ENCODE peak calls at places on chromosomes 2 and 18, in ten cellular contexts. K is Kasumi-1; V is A172; S is activated effector memory CD4-positive, alpha-beta T cell treated with anti-CD3 and anti-CD28 coated beads, Interleukin-2, amount 50 U/mL, for 16 hours; B is Peyer's patch; T is GF-D8; Y is activated CD8-positive, alpha-beta T cell treated with anti-CD3 and anti-CD28 coated beads for 36 hours; W is glutamatergic neuron; A is stimulated activated CD4-positive, alpha-beta T cell treated with anti-CD3 and anti-CD28 coated beads, Interleukin-1b, Interleukin-23, amount 100 ng/mL, for 24 hours; H is neural crest cell. Q is an unnamed sample.

GRCh38 chr2:193963472-193964119 is 1693.4 kb upstream of the SLC39A10 start:
- DNase-seq in K (peak), V (peak), S (no peak), B (no peak), T (no peak), Y (peak), W (peak), A (no peak), H (peak), Q (no peak)

GRCh38 chr2:180046776-180047175 is 39.7 kb upstream of the CWC22 start:
- DNase-seq in K (no peak), V (no peak), S (no peak), B (no peak), T (no peak), Y (no peak), W (no peak), A (no peak), H (no peak), Q (no peak)

GRCh38 chr2:240868286-240869108 is at the start of gene AGXT:
- DNase-seq in K (peak), V (no peak), S (no peak), B (no peak), T (peak), Y (no peak), W (no peak), A (no peak), H (no peak), Q (no peak)

GRCh38 chr2:96763511-96764252 is 3.0 kb downstream of the CNNM4 start:
- DNase-seq in K (peak), V (peak), S (no peak), B (peak), T (no peak), Y (peak), W (no peak), A (no peak), H (no peak), Q (peak)

GRCh38 chr18:78559584-78559983 is 420.0 kb upstream of the SALL3 start:
- DNase-seq in K (no peak), V (no peak), S (no peak), B (no peak), T (no peak), Y (no peak), W (no peak), A (no peak), H (no peak), Q (no peak)

GRCh38 chr18:54822872-54823845 is 5.1 kb upstream of the RAB27B start:
- DNase-seq in K (no peak), V (peak), S (no peak), B (no peak), T (no peak), Y (no peak), W (no peak), A (no peak), H (no peak), Q (no peak)

GRCh38 chr2:138589663-138590062 is 88.1 kb downstream of the SPOPL start:
- DNase-seq in K (no peak), V (no peak), S (no peak), B (no peak), T (no peak), Y (no peak), W (no peak), A (no peak), H (no peak), Q (no peak)

GRCh38 chr18:73986711-73987110 is 160.9 kb downstream of the FBXO15 start:
- DNase-seq in K (no peak), V (no peak), S (no peak), B (no peak), T (no peak), Y (no peak), W (no peak), A (no peak), H (no peak), Q (no peak)

GRCh38 chr2:126970583-126970982 is 71.9 kb downstream of the TEX51 start:
- DNase-seq in K (no peak), V (no peak), S (no peak), B (no peak), T (no peak), Y (no peak), W (no peak), A (no peak), H (no peak), Q (no peak)

GRCh38 chr2:229852565-229852964 is 69.2 kb downstream of the TRIP12 start:
- DNase-seq in K (peak), V (no peak), S (peak), B (no peak), T (no peak), Y (peak), W (no peak), A (peak), H (no peak), Q (no peak)

GRCh38 chr2:180385601-180386201 is 378.6 kb upstream of the CWC22 start:
- DNase-seq in K (no peak), V (peak), S (no peak), B (no peak), T (no peak), Y (no peak), W (no peak), A (no peak), H (no peak), Q (no peak)

GRCh38 chr2:175309799-175310198 is 128.3 kb upstream of the ATP5MC3 start:
- DNase-seq in K (peak), V (peak), S (no peak), B (no peak), T (no peak), Y (peak), W (peak), A (no peak), H (peak), Q (no peak)

GRCh38 chr2:101949304-101949703 is 42.5 kb upstream of the IL1R2 start:
- DNase-seq in K (no peak), V (no peak), S (no peak), B (no peak), T (no peak), Y (peak), W (no peak), A (no peak), H (no peak), Q (no peak)

GRCh38 chr2:64537991-64538390 is 13.9 kb downstream of the AFTPH start:
- DNase-seq in K (no peak), V (peak), S (no peak), B (no peak), T (no peak), Y (no peak), W (no peak), A (no peak), H (no peak), Q (no peak)

GRCh38 chr2:237011196-237011595 is 74.5 kb upstream of the COPS8 start:
- DNase-seq in K (no peak), V (no peak), S (no peak), B (no peak), T (no peak), Y (no peak), W (no peak), A (no peak), H (no peak), Q (peak)

GRCh38 chr2:97797355-97797754 is 84.0 kb downstream of the ZAP70 start:
- DNase-seq in K (no peak), V (no peak), S (no peak), B (no peak), T (no peak), Y (no peak), W (no peak), A (no peak), H (no peak), Q (no peak)

GRCh38 chr18:60389314-60389713 is 16.7 kb upstream of the MC4R start:
- DNase-seq in K (no peak), V (no peak), S (no peak), B (no peak), T (no peak), Y (no peak), W (no peak), A (no peak), H (no peak), Q (no peak)

GRCh38 chr2:95346236-95346737 is 49.1 kb downstream of the KCNIP3 start:
- DNase-seq in K (no peak), V (peak), S (peak), B (peak), T (no peak), Y (no peak), W (no peak), A (no peak), H (no peak), Q (no peak)

GRCh38 chr2:173109253-173110188 is 33.9 kb downstream of the MAP3K20 start:
- DNase-seq in K (no peak), V (peak), S (no peak), B (no peak), T (no peak), Y (no peak), W (no peak), A (no peak), H (no peak), Q (no peak)

GRCh38 chr18:26863122-26863879 is 2.2 kb downstream of the AQP4 start:
- DNase-seq in K (no peak), V (no peak), S (no peak), B (peak), T (no peak), Y (no peak), W (peak), A (no peak), H (peak), Q (peak)

GRCh38 chr18:68417826-68418225 is 297.1 kb downstream of the TMX3 start:
- DNase-seq in K (no peak), V (no peak), S (no peak), B (no peak), T (no peak), Y (no peak), W (no peak), A (no peak), H (no peak), Q (no peak)

GRCh38 chr18:74498712-74499629 is 2.8 kb downstream of the CNDP2 start:
- DNase-seq in K (peak), V (no peak), S (peak), B (no peak), T (peak), Y (peak), W (no peak), A (peak), H (no peak), Q (no peak)

GRCh38 chr2:241584446-241584845 is 25.9 kb downstream of the BOK start:
- DNase-seq in K (no peak), V (peak), S (no peak), B (no peak), T (no peak), Y (no peak), W (no peak), A (no peak), H (no peak), Q (no peak)

GRCh38 chr2:120761164-120761861 is 25.6 kb downstream of the GLI2 start:
- DNase-seq in K (no peak), V (no peak), S (peak), B (peak), T (no peak), Y (no peak), W (peak), A (no peak), H (no peak), Q (no peak)

GRCh38 chr2:216743781-216744180 is 48.4 kb upstream of the IGFBP5 start:
- DNase-seq in K (no peak), V (no peak), S (no peak), B (no peak), T (no peak), Y (no peak), W (no peak), A (no peak), H (no peak), Q (no peak)

GRCh38 chr2:151672277-151672676 is 62.0 kb downstream of the NEB start:
- DNase-seq in K (no peak), V (no peak), S (no peak), B (no peak), T (no peak), Y (no peak), W (no peak), A (no peak), H (no peak), Q (no peak)

GRCh38 chr2:30677231-30677630 is 130.0 kb downstream of the CAPN13 start:
- DNase-seq in K (no peak), V (no peak), S (no peak), B (no peak), T (no peak), Y (no peak), W (no peak), A (no peak), H (no peak), Q (no peak)

GRCh38 chr2:193331701-193332100 is 1137.0 kb upstream of the TMEFF2 start:
- DNase-seq in K (peak), V (no peak), S (no peak), B (no peak), T (no peak), Y (no peak), W (no peak), A (no peak), H (no peak), Q (no peak)

GRCh38 chr18:34976899-34977786 is 64.1 kb upstream of the MAPRE2 start:
- DNase-seq in K (peak), V (peak), S (peak), B (peak), T (no peak), Y (peak), W (peak), A (peak), H (peak), Q (peak)

GRCh38 chr2:240604939-240605716 is 18.6 kb downstream of the CAPN10 start:
- DNase-seq in K (no peak), V (no peak), S (peak), B (peak), T (no peak), Y (no peak), W (no peak), A (no peak), H (no peak), Q (no peak)

GRCh38 chr2:163266772-163267171 is 428.2 kb upstream of the KCNH7 start:
- DNase-seq in K (no peak), V (peak), S (no peak), B (no peak), T (no peak), Y (no peak), W (no peak), A (no peak), H (no peak), Q (no peak)

GRCh38 chr2:173028141-173028540 is 47.5 kb upstream of the MAP3K20 start:
- DNase-seq in K (no peak), V (no peak), S (no peak), B (no peak), T (no peak), Y (no peak), W (no peak), A (no peak), H (no peak), Q (no peak)

GRCh38 chr2:74653985-74654882 is at the start of gene SEMA4F:
- DNase-seq in K (peak), V (peak), S (peak), B (peak), T (no peak), Y (peak), W (peak), A (peak), H (peak), Q (peak)

GRCh38 chr2:168526641-168527040 is 70.6 kb downstream of the CERS6 start:
- DNase-seq in K (no peak), V (no peak), S (no peak), B (no peak), T (no peak), Y (no peak), W (no peak), A (no peak), H (no peak), Q (no peak)